ENCODE peak calls at places on chromosomes 4 and X, in nine cellular contexts. I is mammary epithelial cell, A is sigmoid colon, K is GM06990, P is fibroblast of the aortic adventitia, D is lung, Q is astrocyte of the spinal cord, X is cardiac muscle cell, E is bronchial epithelial cell. Z is an unnamed sample.

GRCh38 chrX:31331928-31332327 is 260.1 kb upstream of the FTHL17 start:
- DNase-seq in K (no peak), P (no peak), X (peak), A (no peak), Q (no peak), D (no peak), E (peak), I (peak), Z (no peak)

GRCh38 chrX:2550288-2551020 is 49.7 kb upstream of the DHRSX start:
- DNase-seq in P (no peak), K (no peak), I (no peak), Q (no peak), D (no peak), X (no peak), E (no peak), A (no peak), Z (no peak)

GRCh38 chr4:101127176-101127790 is 220.0 kb downstream of the PPP3CA start:
- DNase-seq in X (no peak), I (no peak), Q (peak), K (no peak), P (no peak), A (no peak), D (no peak), E (no peak), Z (no peak)

GRCh38 chrX:68897546-68897945 is 68.7 kb downstream of the EFNB1 start:
- DNase-seq in Q (no peak), I (no peak), K (no peak), A (no peak), P (no peak), X (no peak), D (no peak), E (no peak), Z (no peak)

GRCh38 chrX:74467656-74468055 is 46.4 kb downstream of the SLC16A2 start:
- DNase-seq in D (peak), I (peak), K (no peak), X (no peak), A (no peak), P (peak), Q (no peak), E (peak), Z (no peak)

GRCh38 chr4:10239982-10240654 is 123.5 kb upstream of the WDR1 start:
- DNase-seq in K (no peak), Q (no peak), P (peak), A (no peak), I (no peak), E (no peak), D (peak), X (no peak), Z (no peak)

GRCh38 chr4:37976991-37977470 is 16.8 kb downstream of the PTTG2 start:
- DNase-seq in I (peak), E (no peak), A (peak), Q (peak), X (peak), K (peak), D (peak), P (peak), Z (peak)

GRCh38 chr4:173367946-173368345 is 2.8 kb upstream of the SAP30 start:
- DNase-seq in A (no peak), D (no peak), E (peak), X (no peak), P (peak), I (peak), Q (peak), K (no peak), Z (no peak)

GRCh38 chrX:65587616-65588526 is 53.3 kb upstream of the LAS1L start:
- DNase-seq in X (no peak), A (peak), D (peak), Q (peak), E (peak), P (peak), I (peak), K (no peak), Z (no peak)

DNA sequence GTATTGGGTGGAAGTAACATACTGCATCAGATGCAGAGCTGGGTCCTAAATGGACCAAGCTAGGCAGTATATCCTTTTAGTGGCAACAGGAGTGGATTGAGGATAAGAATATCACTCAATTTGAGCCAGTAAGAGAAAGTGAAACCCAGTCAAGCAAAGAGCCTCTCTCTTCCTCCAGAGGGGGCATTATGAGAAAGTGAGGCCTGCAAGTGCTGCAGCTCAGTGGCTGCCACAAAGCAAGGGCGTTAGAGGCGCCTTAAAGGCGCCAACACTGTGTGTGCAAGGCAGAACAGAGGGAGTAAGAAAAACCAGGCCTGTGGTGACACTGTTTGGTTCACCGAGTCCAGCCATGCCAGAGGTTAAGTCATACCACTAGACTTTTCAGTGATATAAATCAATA is 17.5 kb downstream of the STX18 start:
- DNase-seq in I (no peak), Q (no peak), K (peak), X (peak), A (no peak), P (no peak), E (no peak), D (no peak), Z (peak)
- TF ChIP-seq CTCF in I (no peak), Q (peak), K (peak), X (no peak), A (no peak), P (peak), E (no peak), D (no peak), Z (no peak)

GRCh38 chrX:135697614-135698013 is 15.8 kb upstream of the CT45A1 start:
- DNase-seq in K (no peak), X (no peak), P (no peak), I (no peak), Q (no peak), E (no peak), D (no peak), A (no peak), Z (no peak)
- TF ChIP-seq CTCF in K (no peak), X (no peak), P (no peak), I (no peak), Q (no peak), E (no peak), D (no peak), A (no peak), Z (no peak)

GRCh38 chr4:136329042-136329662 is 1203.1 kb downstream of the PCDH18 start:
- DNase-seq in K (no peak), Q (no peak), X (peak), D (no peak), I (peak), A (no peak), E (no peak), P (no peak), Z (no peak)
- TF ChIP-seq CTCF in K (no peak), Q (peak), X (no peak), D (no peak), I (peak), A (no peak), E (no peak), P (no peak), Z (peak)

GRCh38 chr4:146243141-146243882 is 29.0 kb downstream of the REELD1 start:
- DNase-seq in A (no peak), K (peak), D (no peak), I (no peak), Q (no peak), P (no peak), E (peak), X (no peak), Z (no peak)
- TF ChIP-seq CTCF in A (no peak), K (peak), D (no peak), I (peak), Q (peak), P (peak), E (peak), X (peak), Z (peak)